ENCODE peak calls at places on chromosome 9, in five cellular contexts. O, S, Y, A and I are unnamed samples.

GRCh38 chr9:17462869-17463464 is 115.9 kb upstream of the SH3GL2 start:
- DNase-seq in O (peak), S (no peak), Y (peak), A (no peak), I (peak)

GRCh38 chr9:68914751-68915150 is 99.2 kb downstream of the PRKACG start:
- DNase-seq in O (no peak), S (no peak), Y (no peak), A (no peak), I (no peak)

GRCh38 chr9:95242613-95243012 is 74.9 kb downstream of the FANCC start:
- DNase-seq in O (no peak), S (no peak), Y (no peak), A (no peak), I (no peak)

GRCh38 chr9:35935261-35935660 is 22.7 kb downstream of the OR2S2 start:
- DNase-seq in O (no peak), S (no peak), Y (no peak), A (no peak), I (no peak)

GRCh38 chr9:91089405-91090131 is 272.1 kb downstream of the AUH start:
- DNase-seq in O (peak), S (no peak), Y (peak), A (no peak), I (no peak)

GRCh38 chr9:101530076-101530711 is 3.5 kb upstream of the RNF20 start:
- DNase-seq in O (peak), S (peak), Y (peak), A (peak), I (peak)

GRCh38 chr9:33318225-33318624 is 27.9 kb downstream of the NFX1 start:
- DNase-seq in O (no peak), S (no peak), Y (no peak), A (no peak), I (no peak)

GRCh38 chr9:6876195-6876594 is 118.4 kb downstream of the KDM4C start:
- DNase-seq in O (no peak), S (no peak), Y (no peak), A (no peak), I (no peak)

GRCh38 chr9:119722384-119722783 is 353.1 kb upstream of the BRINP1 start:
- DNase-seq in O (no peak), S (no peak), Y (no peak), A (no peak), I (no peak)

GRCh38 chr9:82354260-82354659 is 365.7 kb downstream of the SPATA31D1 start:
- DNase-seq in O (no peak), S (no peak), Y (no peak), A (no peak), I (no peak)

GRCh38 chr9:37410354-37410861 is 12.1 kb upstream of the GRHPR start:
- DNase-seq in O (no peak), S (no peak), Y (no peak), A (no peak), I (no peak)
- TF ChIP-seq POLR2AphosphoS5 in O (no peak), S (no peak), Y (no peak), A (no peak), I (no peak)

DNA sequence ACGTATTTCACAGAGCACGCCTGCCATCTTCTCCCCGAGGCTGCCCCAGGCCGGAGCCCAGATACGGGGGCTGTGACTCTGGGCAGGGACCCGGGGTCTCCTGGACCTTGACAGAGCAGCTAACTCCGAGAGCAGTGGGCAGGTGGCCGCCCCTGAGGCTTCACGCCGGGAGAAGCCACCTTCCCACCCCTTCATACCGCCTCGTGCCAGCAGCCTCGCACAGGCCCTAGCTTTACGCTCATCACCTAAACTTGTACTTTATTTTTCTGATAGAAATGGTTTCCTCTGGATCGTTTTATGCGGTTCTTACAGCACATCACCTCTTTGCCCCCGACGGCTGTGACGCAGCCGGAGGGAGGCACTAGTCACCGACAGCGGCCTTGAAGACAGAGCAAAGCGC is 9.6 kb downstream of the QRFP start:
- DNase-seq in O (no peak), S (no peak), Y (no peak), A (no peak), I (no peak)
- TF ChIP-seq POLR2AphosphoS5 in O (no peak), S (no peak), Y (no peak), A (no peak), I (no peak)

GRCh38 chr9:4068449-4068848 is 231.4 kb downstream of the GLIS3 start:
- DNase-seq in O (no peak), S (no peak), Y (no peak), A (no peak), I (no peak)

GRCh38 chr9:4070266-4070665 is 229.6 kb downstream of the GLIS3 start:
- DNase-seq in O (no peak), S (no peak), Y (no peak), A (no peak), I (no peak)

GRCh38 chr9:4068914-4069313 is 231.0 kb downstream of the GLIS3 start:
- DNase-seq in O (no peak), S (no peak), Y (no peak), A (no peak), I (no peak)

GRCh38 chr9:4066682-4067081 is 233.2 kb downstream of the GLIS3 start:
- DNase-seq in O (no peak), S (no peak), Y (no peak), A (no peak), I (no peak)

DNA sequence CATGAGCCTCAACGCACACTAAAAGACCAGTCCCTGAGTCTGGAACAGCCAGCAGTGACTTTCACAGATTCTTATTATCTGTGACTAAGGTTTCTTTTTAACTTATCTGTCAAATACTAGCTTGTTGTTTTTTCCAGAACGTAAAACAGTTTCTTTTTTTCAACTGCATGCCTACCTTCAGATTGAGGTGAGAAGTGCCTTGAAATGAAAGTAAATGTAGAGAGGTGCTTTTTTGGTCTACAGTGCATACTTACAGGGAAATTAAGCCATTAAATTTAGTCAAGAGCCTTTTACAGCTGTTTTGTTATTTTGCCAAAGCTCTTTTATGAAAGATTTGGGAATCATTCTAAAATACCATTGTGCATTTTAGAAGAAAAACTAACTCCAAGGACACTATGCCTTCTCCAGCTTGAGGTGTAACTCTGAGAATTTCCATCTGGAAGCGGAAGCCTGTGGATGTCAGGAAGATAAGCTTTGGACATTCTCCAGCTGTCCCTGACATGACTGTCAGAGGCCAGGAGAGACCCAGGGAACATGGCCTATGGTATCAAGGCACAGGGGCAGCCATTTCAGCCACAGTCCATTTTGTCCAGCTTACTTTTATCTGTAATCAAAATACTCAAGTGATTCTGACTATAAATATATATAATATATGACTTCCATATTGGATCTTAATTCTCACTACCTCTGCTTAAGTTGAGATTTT is 230.3 kb downstream of the GLIS3 start:
- DNase-seq in O (no peak), S (no peak), Y (no peak), A (no peak), I (no peak)
- TF ChIP-seq POLR2AphosphoS5 in O (no peak), S (no peak), Y (no peak), A (no peak), I (no peak)

DNA sequence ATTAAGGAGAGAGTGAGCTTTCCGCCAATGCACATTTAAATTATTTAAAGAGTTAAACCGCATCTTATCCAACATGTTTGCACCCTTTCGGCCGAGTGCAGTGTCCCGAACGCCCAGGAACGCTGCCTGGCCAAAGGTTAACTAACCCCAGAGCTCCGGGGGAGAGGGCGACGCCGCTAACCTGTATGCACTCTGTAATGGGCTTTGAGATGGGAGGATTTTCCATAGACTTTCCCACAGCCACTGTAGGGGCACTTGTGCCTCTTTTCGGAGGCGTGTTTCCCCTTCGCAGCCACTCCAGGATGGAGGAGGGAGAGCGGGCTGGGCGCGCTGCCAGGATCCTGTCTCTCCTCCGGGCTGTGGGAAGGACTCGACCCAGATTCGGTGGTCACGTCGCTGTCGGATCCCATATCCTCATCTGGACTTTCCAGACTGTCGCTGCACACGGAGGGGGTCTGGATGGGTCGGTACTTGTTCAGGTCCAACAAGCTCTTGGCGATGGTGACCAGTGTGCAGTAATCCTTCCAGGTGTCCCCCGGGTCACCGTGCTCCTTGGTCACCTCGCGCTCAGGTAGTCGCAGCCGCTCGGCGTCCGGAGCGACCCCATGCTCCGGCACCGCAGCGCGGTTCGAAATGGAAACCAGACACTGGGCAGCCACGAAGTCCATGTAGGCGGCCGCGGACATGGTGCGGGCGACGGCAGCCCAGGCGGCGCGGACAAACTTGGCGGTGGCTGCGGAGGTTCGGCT is 1.6 kb downstream of the KLF9 start:
- DNase-seq in O (peak), S (no peak), Y (peak), A (peak), I (no peak)
- TF ChIP-seq POLR2AphosphoS5 in O (no peak), S (no peak), Y (peak), A (no peak), I (no peak)

DNA sequence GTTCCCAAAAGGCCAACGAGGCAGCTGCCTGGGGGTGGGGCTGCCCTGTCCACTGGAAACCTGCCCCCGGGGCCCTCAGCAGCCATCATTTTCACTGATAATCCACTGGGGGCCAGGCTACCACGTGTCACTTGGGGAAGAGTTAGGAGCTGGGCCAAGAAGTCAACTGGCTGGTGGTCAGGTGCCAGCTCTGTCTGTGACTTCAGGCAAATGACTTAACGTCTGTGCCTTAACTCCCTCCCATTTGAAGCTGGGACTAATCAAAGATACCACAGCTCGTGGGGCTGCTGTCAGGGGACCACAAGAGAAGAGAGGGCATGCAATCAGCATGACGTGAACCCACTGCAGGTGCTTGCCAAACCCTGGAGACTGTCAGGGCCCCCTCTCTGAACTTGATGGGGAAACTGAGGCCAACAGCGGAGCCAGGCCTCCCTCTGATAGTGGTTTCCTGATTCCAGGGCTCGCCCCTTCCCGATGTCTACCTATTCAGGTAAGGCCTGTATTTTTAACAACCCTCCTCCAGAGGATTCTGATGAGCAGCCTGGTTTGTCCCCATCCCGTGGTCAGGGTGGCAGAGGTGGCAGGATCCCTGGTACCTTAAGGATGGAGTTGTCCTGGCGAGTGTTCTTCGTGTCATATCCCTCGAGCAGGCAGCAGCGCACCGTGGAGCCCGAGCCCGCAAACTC is 12.3 kb upstream of the DPM2 start:
- DNase-seq in O (no peak), S (no peak), Y (no peak), A (no peak), I (no peak)
- TF ChIP-seq POLR2AphosphoS5 in O (no peak), S (no peak), Y (no peak), A (no peak), I (no peak)

GRCh38 chr9:124859803-124860581 is 1.8 kb downstream of the RPL35 start:
- DNase-seq in O (no peak), S (no peak), Y (no peak), A (no peak), I (no peak)

GRCh38 chr9:124860582-124861341 is 995 bp downstream of the RPL35 start:
- DNase-seq in O (no peak), S (no peak), Y (no peak), A (no peak), I (no peak)

GRCh38 chr9:124855944-124856773 is 2.9 kb downstream of the WDR38 start:
- DNase-seq in O (no peak), S (peak), Y (no peak), A (peak), I (no peak)

GRCh38 chr9:124857533-124858162 is 4.1 kb downstream of the RPL35 start:
- DNase-seq in O (no peak), S (no peak), Y (no peak), A (no peak), I (no peak)

GRCh38 chr9:124858330-124859046 is 3.3 kb downstream of the RPL35 start:
- DNase-seq in O (no peak), S (no peak), Y (no peak), A (no peak), I (no peak)
- TF ChIP-seq POLR2AphosphoS5 in O (no peak), S (peak), Y (no peak), A (peak), I (no peak)

GRCh38 chr9:89798546-89799120 is 193.8 kb downstream of the GADD45G start:
- DNase-seq in O (no peak), S (no peak), Y (no peak), A (no peak), I (no peak)

GRCh38 chr9:89796606-89797005 is 191.8 kb downstream of the GADD45G start:
- DNase-seq in O (no peak), S (no peak), Y (no peak), A (no peak), I (no peak)

GRCh38 chr9:89799221-89799620 is 194.4 kb downstream of the GADD45G start:
- DNase-seq in O (no peak), S (no peak), Y (no peak), A (no peak), I (no peak)

GRCh38 chr9:89797255-89797654 is 192.4 kb downstream of the GADD45G start:
- DNase-seq in O (no peak), S (no peak), Y (no peak), A (no peak), I (no peak)

DNA sequence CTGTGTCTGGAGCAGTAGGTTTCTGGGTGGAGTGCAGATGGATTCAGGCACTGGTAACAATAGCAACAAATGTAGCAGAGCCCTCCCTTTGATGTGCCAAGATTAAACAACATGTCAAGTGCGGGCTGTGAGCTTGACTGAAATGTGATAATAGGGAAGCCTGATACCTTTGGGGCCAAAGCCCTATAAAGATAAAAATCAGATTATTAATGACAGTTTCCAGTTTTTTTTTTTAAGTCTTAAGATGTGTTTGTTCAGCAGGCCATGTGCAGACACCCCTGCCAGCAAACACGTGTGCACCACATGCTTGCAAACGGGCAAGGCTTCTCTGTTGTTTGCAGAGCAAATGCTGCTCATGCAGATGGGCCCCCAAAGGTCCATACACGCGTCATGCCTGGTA is 193.2 kb downstream of the GADD45G start:
- DNase-seq in O (no peak), S (no peak), Y (peak), A (no peak), I (no peak)
- TF ChIP-seq POLR2AphosphoS5 in O (no peak), S (no peak), Y (no peak), A (no peak), I (no peak)

DNA sequence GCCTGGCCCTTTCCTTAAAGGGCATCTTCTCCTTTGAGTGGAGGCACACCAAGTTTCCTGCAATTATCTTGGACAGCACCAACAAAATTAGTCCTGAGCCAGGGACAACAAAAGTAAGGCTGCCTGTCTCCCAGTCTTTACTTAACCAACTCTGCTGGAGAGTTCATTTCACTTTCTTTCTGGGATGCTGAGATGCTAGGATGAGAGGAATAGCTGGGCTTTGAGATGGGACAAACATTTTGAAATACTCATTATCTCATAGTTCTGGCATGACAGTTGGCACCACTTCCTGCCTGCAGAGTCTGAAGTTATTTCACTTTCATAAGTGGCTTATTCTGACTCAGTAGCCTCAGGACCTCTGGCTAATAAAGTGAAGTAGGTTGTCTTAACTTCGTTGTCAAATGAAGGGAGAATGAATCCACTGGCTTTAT is 157.0 kb downstream of the C9orf152 start:
- DNase-seq in O (no peak), S (peak), Y (no peak), A (no peak), I (peak)
- TF ChIP-seq POLR2AphosphoS5 in O (peak), S (no peak), Y (no peak), A (no peak), I (no peak)

GRCh38 chr9:93468763-93469456 is 15.5 kb upstream of the FAM120AOS start:
- DNase-seq in O (peak), S (no peak), Y (no peak), A (no peak), I (no peak)
- TF ChIP-seq POLR2AphosphoS5 in O (peak), S (no peak), Y (no peak), A (no peak), I (no peak)